ENCODE peak calls at places on chromosome 18, in five cellular contexts. G, P, E, V and I are unnamed samples.
A peak's percentile ranks its signal among the peaks of the same experiment; 100 is the strongest.

GRCh38 chr18:48202899-48203260 is 206.3 kb downstream of the ZBTB7C start:
- DNase-seq in G (no peak), P (no peak), E (no peak), V (no peak), I (no peak)

GRCh38 chr18:22170421-22171262 is 1.3 kb downstream of the GATA6 start:
- DNase-seq in G (no peak), P (no peak), E (no peak), V (no peak), I (peak; percentile 16)

GRCh38 chr18:13026583-13027270 is 35.6 kb downstream of the CEP192 start:
- DNase-seq in G (no peak), P (no peak), E (no peak), V (no peak), I (no peak)

GRCh38 chr18:12336887-12337286 is 28.8 kb downstream of the TUBB6 start:
- DNase-seq in G (no peak), P (no peak), E (no peak), V (no peak), I (no peak)

GRCh38 chr18:75362435-75362834 is 65.1 kb downstream of the SMIM21 start:
- DNase-seq in G (no peak), P (no peak), E (no peak), V (no peak), I (no peak)

GRCh38 chr18:7684966-7685365 is 117.8 kb downstream of the PTPRM start:
- DNase-seq in G (no peak), P (no peak), E (no peak), V (no peak), I (no peak)

GRCh38 chr18:35389095-35389618 is 12.0 kb upstream of the ZNF396 start:
- DNase-seq in G (no peak), P (no peak), E (no peak), V (peak; percentile 8), I (no peak)

GRCh38 chr18:21600526-21601410 is at the start of gene ESCO1:
- DNase-seq in G (peak; percentile 97), P (peak; percentile 85), E (peak; percentile 96), V (peak; percentile 86), I (peak; percentile 99)

GRCh38 chr18:76371301-76371700 is 123.7 kb downstream of the ZNF516 start:
- DNase-seq in G (no peak), P (no peak), E (no peak), V (no peak), I (no peak)

GRCh38 chr18:80042785-80043184 is 8.6 kb downstream of the RBFA start:
- DNase-seq in G (no peak), P (no peak), E (no peak), V (no peak), I (no peak)

GRCh38 chr18:28365406-28365805 is 188.5 kb upstream of the CDH2 start:
- DNase-seq in G (no peak), P (no peak), E (no peak), V (no peak), I (no peak)

GRCh38 chr18:13447621-13448020 is 229.1 kb downstream of the LDLRAD4 start:
- DNase-seq in G (peak; percentile 19), P (no peak), E (peak; percentile 50), V (no peak), I (no peak)

GRCh38 chr18:23690505-23691068 is 1.3 kb downstream of the LAMA3 start:
- DNase-seq in G (no peak), P (no peak), E (no peak), V (no peak), I (no peak)

GRCh38 chr18:34650121-34650545 is 60.0 kb upstream of the DTNA start:
- DNase-seq in G (no peak), P (no peak), E (no peak), V (no peak), I (no peak)

GRCh38 chr18:65592419-65592818 is 158.4 kb upstream of the CDH7 start:
- DNase-seq in G (no peak), P (no peak), E (no peak), V (no peak), I (no peak)

GRCh38 chr18:36038102-36038663 is 29.2 kb downstream of the RPRD1A start:
- DNase-seq in G (no peak), P (no peak), E (no peak), V (no peak), I (no peak)

GRCh38 chr18:74760026-74760425 is 162.4 kb downstream of the ZNF407 start:
- DNase-seq in G (no peak), P (no peak), E (no peak), V (no peak), I (no peak)

GRCh38 chr18:9631814-9632496 is 17.6 kb upstream of the PPP4R1 start:
- DNase-seq in G (no peak), P (no peak), E (no peak), V (no peak), I (no peak)

GRCh38 chr18:56748698-56749268 is 97.6 kb downstream of the WDR7 start:
- DNase-seq in G (peak; percentile 12), P (no peak), E (no peak), V (no peak), I (no peak)

GRCh38 chr18:26422472-26423162 is 125.7 kb downstream of the KCTD1 start:
- DNase-seq in G (no peak), P (no peak), E (no peak), V (no peak), I (no peak)

GRCh38 chr18:35730738-35731370 is 149.3 kb downstream of the GALNT1 start:
- DNase-seq in G (no peak), P (no peak), E (no peak), V (no peak), I (no peak)

GRCh38 chr18:48674198-48674721 is 135.4 kb downstream of the CTIF start:
- DNase-seq in G (no peak), P (no peak), E (no peak), V (no peak), I (no peak)

GRCh38 chr18:52340466-52341378 is 725 bp downstream of the DCC start:
- DNase-seq in G (no peak), P (no peak), E (no peak), V (no peak), I (no peak)

GRCh38 chr18:26544459-26544858 is 3.9 kb downstream of the KCTD1 start:
- DNase-seq in G (no peak), P (no peak), E (no peak), V (no peak), I (no peak)

GRCh38 chr18:77066689-77067088 is 65.9 kb downstream of the MBP start:
- DNase-seq in G (no peak), P (no peak), E (no peak), V (no peak), I (no peak)

GRCh38 chr18:75269696-75270095 is 59.1 kb downstream of the TSHZ1 start:
- DNase-seq in G (no peak), P (no peak), E (no peak), V (no peak), I (no peak)

GRCh38 chr18:23217781-23218180 is 82.5 kb downstream of the CABLES1 start:
- DNase-seq in G (no peak), P (no peak), E (no peak), V (no peak), I (no peak)

GRCh38 chr18:44895176-44895798 is 214.6 kb downstream of the SETBP1 start:
- DNase-seq in G (peak; percentile 39), P (no peak), E (no peak), V (no peak), I (no peak)

GRCh38 chr18:64273724-64274123 is 124.8 kb upstream of the LINC00305 start:
- DNase-seq in G (no peak), P (no peak), E (no peak), V (no peak), I (no peak)

GRCh38 chr18:41096504-41096903 is 858.5 kb upstream of the PIK3C3 start:
- DNase-seq in G (peak; percentile 76), P (no peak), E (no peak), V (no peak), I (no peak)

GRCh38 chr18:49343179-49343578 is 117.3 kb downstream of the DYM start:
- DNase-seq in G (no peak), P (no peak), E (no peak), V (no peak), I (no peak)

GRCh38 chr18:74290831-74291770 is 662 bp downstream of the CYB5A start:
- DNase-seq in G (peak; percentile 57), P (no peak), E (no peak), V (no peak), I (peak; percentile 15)

GRCh38 chr18:35041752-35042379 is 653 bp downstream of the MAPRE2 start:
- DNase-seq in G (no peak), P (no peak), E (no peak), V (no peak), I (no peak)

GRCh38 chr18:11981633-11982366 is 493 bp downstream of the IMPA2 start:
- DNase-seq in G (peak; percentile 52), P (no peak), E (no peak), V (no peak), I (peak; percentile 46)

GRCh38 chr18:59957957-59958356 is 58.2 kb downstream of the PMAIP1 start:
- DNase-seq in G (peak; percentile 86), P (no peak), E (peak; percentile 58), V (no peak), I (peak; percentile 46)

GRCh38 chr18:66419400-66419799 is 184.5 kb downstream of the CDH19 start:
- DNase-seq in G (no peak), P (no peak), E (no peak), V (no peak), I (no peak)